ENCODE peak calls at places on chromosomes 6 and 20, in six cellular contexts. X is tibial artery, A is prostate gland, Z is Peyer's patch, S is Panc1, H is adrenal gland. B is an unnamed sample. For H3K4me1 and H3K27me3, the result is how much of the 10 kb centered on the place peaks cover.

GRCh38 chr6:140809694-140810101 is 1323.0 kb upstream of the GJE1 start:
- DNase-seq in H (no peak), Z (no peak), A (no peak), S (no peak), X (no peak), B (no peak)

GRCh38 chr6:158253248-158253647 is 59.0 kb upstream of the TULP4 start:
- DNase-seq in H (no peak), Z (no peak), X (no peak), A (no peak), S (no peak), B (no peak)

GRCh38 chr20:61170521-61170920 is 81.5 kb upstream of the CDH4 start:
- DNase-seq in H (no peak), S (no peak), Z (no peak), X (no peak), A (no peak), B (no peak)

GRCh38 chr6:30515106-30515505 is 25.8 kb downstream of the HLA-E start:
- DNase-seq in Z (no peak), H (no peak), A (no peak), S (no peak), X (no peak), B (no peak)

GRCh38 chr20:24484081-24484450 is 14.6 kb downstream of the SYNDIG1 start:
- DNase-seq in X (no peak), A (no peak), S (no peak), Z (no peak), H (no peak), B (no peak)

GRCh38 chr20:18588554-18589043 is 745 bp downstream of the DTD1 start:
- DNase-seq in H (no peak), A (no peak), S (no peak), X (no peak), Z (peak), B (no peak)

GRCh38 chr6:6714498-6715360 is 126.2 kb downstream of the LY86 start:
- DNase-seq in H (no peak), S (no peak), Z (no peak), X (no peak), A (no peak), B (no peak)

GRCh38 chr20:46246527-46246926 is 61.8 kb downstream of the CDH22 start:
- DNase-seq in Z (no peak), X (no peak), S (no peak), H (no peak), A (no peak), B (no peak)

GRCh38 chr6:69216127-69216526 is 580.7 kb downstream of the LMBRD1 start:
- DNase-seq in A (no peak), H (no peak), Z (no peak), X (no peak), S (no peak), B (no peak)

GRCh38 chr6:127860723-127861122 is 40.1 kb downstream of the THEMIS start:
- DNase-seq in X (no peak), A (no peak), Z (no peak), S (no peak), H (no peak), B (no peak)

GRCh38 chr6:150072201-150072600 is 3.3 kb upstream of the ULBP3 start:
- DNase-seq in S (no peak), Z (peak), A (peak), H (peak), X (peak), B (peak)

GRCh38 chr6:81937296-81937937 is 184.9 kb upstream of the TENT5A start:
- DNase-seq in Z (no peak), X (no peak), S (no peak), H (no peak), A (no peak), B (no peak)

GRCh38 chr20:14826926-14827325 is 489.5 kb upstream of the FLRT3 start:
- DNase-seq in S (no peak), Z (no peak), H (no peak), X (no peak), A (no peak), B (no peak)

GRCh38 chr6:5598123-5598522 is 336.8 kb downstream of the FARS2 start:
- DNase-seq in A (no peak), H (no peak), Z (no peak), X (no peak), S (no peak), B (no peak)

GRCh38 chr6:130136803-130137202 is 85.9 kb downstream of the SAMD3 start:
- DNase-seq in Z (no peak), X (no peak), H (no peak), A (no peak), S (no peak), B (no peak)

GRCh38 chr20:19943021-19943659 is 74.0 kb upstream of the NAA20 start:
- DNase-seq in X (no peak), H (no peak), S (no peak), A (peak), Z (no peak), B (no peak)

GRCh38 chr6:136095961-136096360 is 154.2 kb downstream of the MTFR2 start:
- DNase-seq in Z (no peak), A (no peak), X (peak), H (no peak), S (no peak), B (no peak)

GRCh38 chr6:47922391-47922790 is 140.6 kb downstream of the OPN5 start:
- DNase-seq in S (no peak), X (no peak), A (no peak), H (no peak), Z (no peak), B (no peak)

GRCh38 chr6:26473758-26474438 is 16.1 kb downstream of the BTN2A1 start:
- DNase-seq in S (peak), A (peak), H (peak), Z (peak), X (peak), B (peak)

GRCh38 chr6:42185597-42185996 is 9.2 kb downstream of the GUCA1B start:
- DNase-seq in X (no peak), A (no peak), S (no peak), H (no peak), Z (no peak), B (peak)

GRCh38 chr20:22720206-22720605 is 135.8 kb upstream of the FOXA2 start:
- DNase-seq in X (no peak), A (no peak), H (no peak), S (no peak), Z (no peak), B (no peak)

GRCh38 chr20:46308258-46309157 is at the start of gene CDH22:
- DNase-seq in A (peak), Z (no peak), S (no peak), X (no peak), H (peak), B (no peak)

GRCh38 chr20:45373353-45374100 is 4.6 kb downstream of the TP53TG5 start:
- DNase-seq in A (peak), X (peak), Z (peak), H (peak), S (peak), B (peak)

DNA sequence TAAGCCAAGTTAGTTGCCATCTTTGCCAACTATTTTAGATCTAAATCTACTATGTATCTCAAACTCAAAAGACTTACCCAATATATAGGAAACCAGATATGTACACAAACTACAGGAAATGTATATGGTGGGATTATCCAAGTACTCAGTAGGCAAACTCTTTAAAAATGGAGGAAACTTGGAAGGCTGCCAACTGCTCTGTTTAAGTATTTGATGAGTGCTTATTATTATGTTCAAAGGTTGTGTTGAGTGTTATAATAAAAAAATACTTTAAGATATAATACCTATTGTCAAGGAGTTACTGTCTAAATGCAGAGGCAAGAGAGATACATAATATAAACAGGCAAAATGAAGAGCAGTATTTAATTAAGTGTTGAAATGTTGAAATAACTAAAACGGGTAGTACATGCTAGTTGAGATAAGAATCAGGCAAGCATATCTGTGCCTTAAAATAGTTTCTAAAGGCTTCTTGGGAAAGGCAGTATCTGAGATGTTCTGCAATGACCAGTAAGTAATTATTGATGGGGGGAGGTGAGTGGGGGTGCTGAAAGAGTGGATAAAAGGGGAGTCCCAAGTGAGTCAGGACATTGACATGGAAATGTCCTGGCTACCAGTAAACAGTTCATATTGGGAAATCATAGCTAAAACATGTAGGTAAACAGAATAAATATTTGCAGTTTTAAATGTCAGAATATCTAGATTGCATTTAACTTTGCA is 6.5 kb upstream of the DST start:
- DNase-seq in H (no peak), S (no peak), A (no peak), Z (no peak), X (no peak), B (no peak)
- H3K4me1 ChIP-seq in H (under half), S (under half), A (under half), Z (under half), X (under half), B (under half)

GRCh38 chr6:15280023-15280422 is 34.2 kb downstream of the JARID2 start:
- DNase-seq in H (no peak), X (no peak), A (peak), Z (no peak), S (no peak), B (no peak)

GRCh38 chr6:15274696-15275387 is 29.0 kb downstream of the JARID2 start:
- DNase-seq in Z (no peak), S (no peak), H (no peak), A (no peak), X (no peak), B (no peak)

GRCh38 chr6:15279047-15279661 is 33.3 kb downstream of the JARID2 start:
- DNase-seq in H (no peak), S (no peak), X (no peak), Z (no peak), A (no peak), B (no peak)

GRCh38 chr6:15272562-15272961 is 26.7 kb downstream of the JARID2 start:
- DNase-seq in A (no peak), S (no peak), X (no peak), Z (no peak), H (no peak), B (no peak)

DNA sequence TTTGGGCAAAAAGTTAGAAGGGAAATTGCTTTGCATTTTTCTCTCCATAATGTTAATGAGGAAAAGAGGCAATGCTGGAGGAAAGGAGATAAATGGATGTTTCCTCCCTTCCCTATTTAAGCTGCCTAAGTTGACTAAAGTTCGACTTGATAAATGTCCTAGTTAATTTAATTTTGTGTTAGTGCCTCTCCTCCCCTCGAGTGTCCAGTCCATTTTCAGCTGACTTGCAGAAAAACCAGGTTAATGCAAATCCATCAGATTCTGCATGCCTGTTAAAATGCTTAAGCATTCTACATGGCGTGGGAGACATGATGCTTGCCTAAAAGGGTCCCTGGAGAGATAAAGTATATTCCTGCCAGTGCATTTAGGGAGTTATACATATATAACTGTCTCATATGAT is 30.2 kb downstream of the JARID2 start:
- DNase-seq in A (no peak), H (no peak), X (no peak), S (no peak), Z (no peak), B (no peak)
- H3K4me3 ChIP-seq in A (no peak), H (no peak), X (no peak), S (no peak), Z (no peak), B (no peak)

GRCh38 chr20:21704408-21705385 is 767 bp upstream of the PAX1 start:
- DNase-seq in Z (no peak), X (no peak), H (no peak), S (no peak), A (no peak), B (no peak)
- H3K27me3 ChIP-seq in Z (under half), X (half or more), H (half or more), S (under half), A (half or more), B (half or more)

DNA sequence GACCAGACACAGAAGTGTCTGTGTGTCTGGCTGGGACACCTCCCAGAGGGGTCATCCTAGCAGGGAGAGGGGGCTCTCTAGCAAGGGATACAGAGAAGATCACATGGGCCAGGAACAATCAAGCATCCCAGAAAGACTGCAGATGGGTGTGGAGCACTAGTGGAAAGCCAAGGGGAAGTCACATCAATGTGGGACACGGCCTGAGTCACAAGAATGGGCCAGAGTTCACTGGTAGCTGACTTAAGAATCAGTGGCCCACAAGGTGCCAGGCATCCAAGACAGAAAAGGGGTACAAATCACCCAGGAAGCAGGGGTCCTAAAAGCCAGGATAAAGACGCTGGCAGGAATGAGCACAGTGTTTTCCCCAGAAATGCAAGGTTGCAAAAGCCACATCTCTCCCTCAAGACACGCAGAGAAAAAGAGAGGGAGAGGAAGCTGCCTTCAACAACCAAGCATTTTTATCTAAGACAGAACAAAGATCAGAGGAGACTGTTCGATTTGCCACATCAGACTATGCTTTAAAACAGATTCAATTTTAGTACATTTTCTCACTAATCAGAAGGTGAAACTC is 113.6 kb upstream of the DST start:
- DNase-seq in Z (no peak), X (no peak), H (no peak), S (no peak), A (no peak), B (no peak)
- H3K4me1 ChIP-seq in Z (under half), X (under half), H (under half), S (half or more), A (under half), B (under half)

DNA sequence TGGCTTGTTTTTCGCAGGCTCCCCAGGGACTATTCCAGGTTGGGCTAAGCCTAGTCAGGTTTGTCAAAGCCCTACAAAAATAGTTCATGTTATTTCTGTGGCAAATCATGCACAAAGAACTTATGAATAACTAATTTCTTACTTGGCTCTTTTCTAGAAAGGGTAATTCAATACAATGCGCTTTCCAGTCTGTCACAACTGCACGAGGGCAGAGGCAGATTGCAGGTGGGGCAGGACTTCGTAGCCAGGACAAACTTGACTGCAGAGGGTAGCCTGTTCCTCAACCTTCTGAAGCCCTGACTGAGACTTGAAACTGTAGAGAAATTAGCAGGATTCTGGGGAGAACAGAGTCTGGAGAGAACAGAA is 253.5 kb downstream of the QKI start:
- DNase-seq in X (no peak), H (no peak), A (no peak), S (no peak), Z (no peak), B (no peak)
- H3K4me3 ChIP-seq in X (no peak), H (no peak), A (no peak), S (no peak), Z (peak), B (no peak)

DNA sequence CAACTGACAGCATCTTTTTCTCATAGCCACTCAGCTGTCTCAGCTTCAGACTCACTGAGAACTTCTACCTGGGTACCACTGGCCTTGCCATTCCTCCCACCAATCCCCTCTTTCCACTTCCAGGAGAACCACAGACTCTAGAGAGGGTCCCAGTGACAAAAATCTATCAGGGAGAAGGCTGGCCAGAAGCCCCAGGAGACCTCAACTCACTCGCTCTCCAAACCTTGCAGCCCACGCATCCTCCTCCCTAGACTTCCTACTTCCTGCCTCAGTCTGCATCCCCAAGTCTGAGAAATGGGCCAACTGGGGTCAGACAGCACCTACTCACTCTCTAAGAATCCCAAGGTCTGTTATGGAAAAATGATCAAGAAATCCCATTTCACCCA is 1.2 kb downstream of the TMEM239 start:
- DNase-seq in A (no peak), Z (no peak), H (no peak), S (no peak), X (no peak), B (no peak)
- H3K27me3 ChIP-seq in A (under half), Z (under half), H (under half), S (under half), X (half or more), B (under half)